ENCODE peak calls at places on chromosomes 3 and 15, in four cellular contexts. A is H1, J is HepG2, K is K562. V is an unnamed sample.

GRCh38 chr3:147354621-147355020 is 51.7 kb downstream of the ZIC4 start:
- DNase-seq in A (no peak), K (no peak), J (no peak), V (no peak)

GRCh38 chr3:177402533-177402932 is 205.3 kb upstream of the TBL1XR1 start:
- DNase-seq in A (no peak), K (no peak), J (no peak), V (no peak)

GRCh38 chr15:61978225-61978624 is 82.0 kb downstream of the VPS13C start:
- DNase-seq in A (no peak), J (no peak), K (no peak), V (no peak)

GRCh38 chr3:127288921-127289645 is 1.2 kb upstream of the PRR20G start:
- DNase-seq in A (no peak), K (no peak), J (peak), V (no peak)

GRCh38 chr3:139588450-139588849 is 48.9 kb upstream of the RBP1 start:
- DNase-seq in J (peak), A (no peak), K (peak), V (no peak)

GRCh38 chr15:41631880-41632279 is 28.3 kb upstream of the MGA start:
- DNase-seq in A (no peak), J (no peak), K (no peak), V (no peak)

GRCh38 chr15:32864051-32864450 is 146.2 kb downstream of the GREM1 start:
- DNase-seq in A (no peak), J (no peak), K (no peak), V (no peak)

GRCh38 chr3:140467104-140467577 is 210.7 kb upstream of the TRIM42 start:
- DNase-seq in J (peak), K (no peak), A (no peak), V (no peak)

GRCh38 chr3:32872487-32873382 is 54.9 kb downstream of the TRIM71 start:
- DNase-seq in A (no peak), K (no peak), J (no peak), V (no peak)

GRCh38 chr3:82093641-82094040 is 332.2 kb upstream of the GBE1 start:
- DNase-seq in A (no peak), K (no peak), J (no peak), V (no peak)

GRCh38 chr3:20074226-20075063 is 34.2 kb downstream of the KAT2B start:
- DNase-seq in K (no peak), J (no peak), A (no peak), V (peak)

GRCh38 chr15:56095406-56095805 is 102.0 kb upstream of the NEDD4 start:
- DNase-seq in A (no peak), J (no peak), K (no peak), V (no peak)

GRCh38 chr3:127690106-127690505 is 17.4 kb downstream of the ABTB1 start:
- DNase-seq in A (no peak), J (peak), K (no peak), V (peak)

GRCh38 chr15:60526127-60526616 is 47.2 kb upstream of the ICE2 start:
- DNase-seq in K (no peak), A (no peak), J (no peak), V (no peak)

GRCh38 chr3:46193436-46193835 is 14.7 kb downstream of the CCR1 start:
- DNase-seq in A (no peak), J (no peak), K (no peak), V (no peak)

GRCh38 chr3:8518138-8518537 is 16.5 kb downstream of the LMCD1 start:
- DNase-seq in J (no peak), K (no peak), A (no peak), V (peak)

GRCh38 chr3:53224536-53224935 is 31.3 kb downstream of the TKT start:
- DNase-seq in K (no peak), J (no peak), A (no peak), V (no peak)

GRCh38 chr3:25235471-25235870 is 192.6 kb upstream of the RARB start:
- DNase-seq in K (no peak), J (no peak), A (no peak), V (no peak)

GRCh38 chr3:30689202-30689641 is 82.8 kb downstream of the TGFBR2 start:
- DNase-seq in J (no peak), A (no peak), K (no peak), V (peak)

GRCh38 chr3:30691944-30692343 is 85.5 kb downstream of the TGFBR2 start:
- DNase-seq in J (no peak), A (no peak), K (no peak), V (no peak)

GRCh38 chr3:30688776-30689175 is 82.4 kb downstream of the TGFBR2 start:
- DNase-seq in J (no peak), K (no peak), A (no peak), V (peak)

GRCh38 chr3:30691249-30691880 is 85.0 kb downstream of the TGFBR2 start:
- DNase-seq in J (no peak), K (no peak), A (no peak), V (no peak)

DNA sequence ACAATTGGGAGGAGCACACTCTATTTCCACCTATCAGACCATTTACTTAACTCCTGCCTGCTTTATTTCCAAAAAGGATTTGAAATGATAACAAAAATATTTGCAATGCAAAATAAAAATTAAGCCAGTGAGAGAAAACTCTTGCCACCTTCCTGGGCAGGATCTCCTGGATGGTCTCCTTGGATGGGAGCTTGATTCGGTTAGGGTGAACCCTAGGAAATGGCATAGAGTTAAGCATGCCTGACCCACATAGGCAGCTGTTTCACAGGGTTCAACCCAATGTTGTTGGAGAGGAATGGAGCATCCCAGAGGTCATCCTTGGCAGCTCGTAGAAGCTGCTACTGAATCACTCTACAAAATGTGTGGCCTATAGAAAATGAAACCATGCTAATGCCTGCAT is 83.8 kb downstream of the TGFBR2 start:
- DNase-seq in A (no peak), J (no peak), K (no peak), V (no peak)
- H3K9ac ChIP-seq in A (no peak), J (no peak), K (no peak), V (no peak)

GRCh38 chr3:155737844-155738460 is 6.9 kb downstream of the PLCH1 start:
- DNase-seq in A (no peak), K (no peak), J (peak), V (no peak)
- TF ChIP-seq MAFK in A (no peak), K (no peak), J (no peak), V (no peak)

GRCh38 chr3:51735039-51735438 is 28.2 kb downstream of the GRM2 start:
- DNase-seq in K (no peak), J (peak), A (no peak), V (no peak)
- H3K9ac ChIP-seq in K (no peak), J (no peak), A (no peak), V (no peak)

DNA sequence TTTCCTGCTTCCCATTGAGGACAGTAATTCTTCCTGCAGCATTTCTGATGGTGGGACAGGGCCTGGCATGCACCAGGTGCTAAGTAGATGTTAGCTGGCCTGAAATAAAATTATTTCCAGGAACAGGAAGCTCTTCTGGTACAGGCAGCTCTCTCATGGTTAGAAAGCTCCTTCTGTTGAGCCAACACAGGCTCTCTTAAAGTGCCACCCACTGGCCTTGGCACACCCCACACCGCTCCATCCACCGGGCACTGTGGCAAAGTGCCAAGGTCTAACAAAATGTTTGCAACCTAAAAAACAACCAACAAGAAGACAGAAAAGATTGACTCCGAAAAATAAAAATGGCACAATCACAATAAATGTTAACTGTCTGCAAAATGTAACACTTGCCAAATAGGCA is 36.6 kb upstream of the ZNF710 start:
- DNase-seq in K (no peak), J (no peak), A (no peak), V (no peak)
- TF ChIP-seq MAFK in K (no peak), J (no peak), A (no peak), V (no peak)

DNA sequence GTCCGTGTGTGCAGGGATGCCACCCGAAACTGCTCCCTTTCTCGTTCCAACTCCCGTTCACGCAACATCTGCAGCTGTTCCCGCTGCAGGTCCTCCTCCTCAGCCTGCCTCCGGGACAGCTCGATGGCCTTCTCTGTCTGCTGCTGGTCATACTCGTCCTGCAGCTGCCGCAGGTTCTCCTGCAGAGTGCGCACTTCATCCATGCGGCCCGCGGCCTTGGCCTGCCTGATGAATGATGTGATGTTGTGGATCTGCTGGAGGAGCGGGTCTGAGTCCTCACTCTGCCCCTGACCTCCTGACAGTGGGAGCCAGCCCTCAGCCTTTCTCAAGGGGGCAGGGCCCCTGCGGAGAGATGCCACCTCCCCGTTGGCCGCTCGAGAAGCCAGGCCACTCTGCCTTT is 9.4 kb upstream of the MRPS25 start:
- DNase-seq in J (no peak), A (no peak), K (no peak), V (no peak)
- H3K9ac ChIP-seq in J (no peak), A (no peak), K (no peak), V (no peak)

DNA sequence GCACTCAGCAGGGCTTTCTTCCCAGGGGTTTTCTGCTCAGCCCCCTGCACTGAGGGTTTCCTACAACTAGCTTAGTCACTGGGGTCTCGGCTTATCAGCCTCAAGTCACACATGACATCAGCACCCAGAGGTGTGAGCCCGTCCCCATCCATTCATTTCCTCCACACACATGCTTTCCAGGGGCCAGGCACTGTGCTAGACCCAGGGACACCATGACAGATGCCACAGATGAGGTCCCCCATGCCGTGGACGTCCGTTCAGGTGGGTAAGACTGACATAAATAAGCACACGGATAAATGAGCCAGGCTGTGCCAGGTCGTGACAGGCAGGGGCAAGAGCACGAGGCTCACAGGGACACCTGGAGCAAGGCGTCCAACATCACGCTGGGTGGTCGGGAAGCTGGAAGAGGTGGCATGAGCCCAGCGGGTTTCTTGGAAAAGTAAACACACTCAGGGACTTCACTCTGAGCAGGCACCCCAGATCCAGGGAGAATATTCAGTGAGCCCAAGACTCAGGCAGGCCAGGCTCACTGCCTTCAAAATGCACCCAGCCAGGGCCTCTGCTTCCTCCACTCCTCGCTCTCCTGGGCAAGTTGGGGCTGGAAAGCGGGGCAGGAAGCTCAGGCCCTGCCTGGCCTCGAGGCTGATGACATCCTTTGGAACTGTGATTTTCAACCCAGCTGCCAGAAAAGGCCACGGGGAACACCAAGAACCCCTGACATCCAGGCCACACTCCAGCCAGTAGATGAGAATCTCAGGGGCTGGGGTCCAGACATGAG is 139.3 kb downstream of the CHSY1 start:
- DNase-seq in J (no peak), K (no peak), A (no peak), V (no peak)
- TF ChIP-seq MAFK in J (no peak), K (no peak), A (no peak), V (no peak)

DNA sequence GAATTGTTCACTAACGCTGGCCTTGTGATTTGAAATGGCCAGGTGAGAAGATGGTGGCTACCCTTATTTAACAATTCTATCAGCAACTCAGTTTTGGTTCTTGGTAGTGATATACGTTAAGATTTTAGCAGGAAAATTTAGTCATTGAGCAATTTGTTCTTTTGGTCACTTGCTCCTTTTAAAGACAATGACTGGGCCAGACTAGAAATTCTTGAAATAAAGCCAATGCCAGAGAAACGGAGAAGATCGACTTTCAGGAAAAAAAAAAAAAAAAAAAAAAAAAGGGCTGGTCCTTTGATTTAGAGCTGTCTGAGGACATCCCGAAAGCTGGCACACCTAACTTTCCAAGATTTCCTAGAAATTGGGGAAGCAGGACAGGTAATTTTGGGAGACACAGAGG is 178.5 kb downstream of the FNDC3B start:
- DNase-seq in K (no peak), A (no peak), J (no peak), V (peak)
- H3K9ac ChIP-seq in K (no peak), A (no peak), J (no peak), V (no peak)

GRCh38 chr3:113436794-113437193 is 4.5 kb downstream of the CFAP44 start:
- DNase-seq in A (no peak), K (no peak), J (no peak), V (peak)
- TF ChIP-seq MAFK in A (no peak), K (no peak), J (no peak), V (no peak)

GRCh38 chr3:131402391-131403039 is 20.9 kb downstream of the NUDT16 start:
- DNase-seq in K (no peak), A (no peak), J (no peak), V (peak)
- H3K9ac ChIP-seq in K (no peak), A (no peak), J (no peak), V (no peak)

DNA sequence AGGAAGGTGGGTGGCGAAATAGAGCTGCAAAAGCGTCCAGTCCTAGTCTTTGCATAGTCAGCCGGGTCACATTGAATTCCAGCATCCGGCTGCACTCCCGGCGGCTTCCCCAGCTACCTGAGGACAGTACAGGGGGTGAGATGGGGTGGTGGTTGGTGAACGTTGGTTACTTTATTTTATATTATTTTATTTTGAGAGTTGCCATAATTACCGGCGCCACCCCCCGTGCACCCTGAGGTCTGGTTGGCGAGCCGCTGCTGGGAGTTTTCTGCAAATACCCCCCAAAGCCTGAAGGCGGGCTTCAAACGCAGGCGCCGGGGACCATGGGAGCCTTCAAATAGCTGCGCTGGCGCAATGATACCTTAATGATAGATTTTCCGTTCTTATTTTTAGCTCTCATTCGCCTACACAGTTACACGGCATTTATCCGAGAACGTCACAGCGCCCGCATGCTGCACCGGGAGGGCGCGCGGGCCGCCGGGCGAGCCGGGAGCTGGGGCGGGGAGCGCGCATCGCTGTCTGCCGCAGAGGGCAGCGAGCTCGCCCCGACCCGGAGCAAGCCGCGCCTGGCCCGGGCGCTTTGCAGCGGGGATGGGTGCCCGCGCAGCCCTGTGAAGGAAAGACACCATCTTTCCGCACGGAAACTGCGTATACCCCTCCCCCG is 756 bp upstream of the RASGRF1 start:
- DNase-seq in A (no peak), K (no peak), J (no peak), V (peak)
- TF ChIP-seq MAFK in A (no peak), K (no peak), J (no peak), V (no peak)